ENCODE peak calls at places on chromosome 9, in six cellular contexts. W is cardiac fibroblast, D is bronchial epithelial cell, A is choroid plexus epithelial cell, G is esophagus squamous epithelium, H is WERI-Rb-1. E is an unnamed sample.

GRCh38 chr9:33475357-33475756 is 1.6 kb upstream of the NOL6 start:
- DNase-seq in W (no peak), D (no peak), A (no peak), G (no peak), H (no peak), E (no peak)

GRCh38 chr9:134428559-134428958 is 102.3 kb downstream of the RXRA start:
- DNase-seq in W (no peak), D (no peak), A (no peak), G (no peak), H (no peak), E (no peak)

GRCh38 chr9:133658442-133659431 is 22.6 kb downstream of the DBH start:
- DNase-seq in W (peak; percentile 42), D (peak; percentile 4), A (peak; percentile 56), G (no peak), H (peak; percentile 85), E (peak; percentile 62)

GRCh38 chr9:135618866-135619598 is 20.3 kb downstream of the GLT6D1 start:
- DNase-seq in W (no peak), D (no peak), A (no peak), G (no peak), H (no peak), E (no peak)

GRCh38 chr9:85610074-85610855 is 131.5 kb downstream of the AGTPBP1 start:
- DNase-seq in W (peak; percentile 90), D (peak; percentile 65), A (peak; percentile 92), G (no peak), H (peak; percentile 22), E (peak; percentile 84)

GRCh38 chr9:68842568-68842967 is 137.5 kb downstream of the PIP5K1B start:
- DNase-seq in W (no peak), D (no peak), A (no peak), G (no peak), H (no peak), E (no peak)

GRCh38 chr9:137606734-137607138 is 1.2 kb downstream of the ARRDC1 start:
- DNase-seq in W (no peak), D (no peak), A (no peak), G (no peak), H (no peak), E (no peak)

GRCh38 chr9:105690742-105691141 is 3.6 kb upstream of the TMEM38B start:
- DNase-seq in W (peak; percentile 42), D (peak; percentile 20), A (peak; percentile 58), G (no peak), H (no peak), E (peak; percentile 10)

GRCh38 chr9:137217276-137218211 is 4.5 kb downstream of the RNF208 start:
- DNase-seq in W (no peak), D (peak; percentile 59), A (no peak), G (no peak), H (peak; percentile 64), E (no peak)

GRCh38 chr9:19642256-19642655 is 146.6 kb downstream of the SLC24A2 start:
- DNase-seq in W (peak; percentile 5), D (no peak), A (no peak), G (no peak), H (peak; percentile 39), E (no peak)

GRCh38 chr9:34624475-34624984 is 4.2 kb upstream of the DCTN3 start:
- DNase-seq in W (no peak), D (no peak), A (no peak), G (no peak), H (no peak), E (no peak)

GRCh38 chr9:131012396-131012917 is 3.5 kb downstream of the LAMC3 start:
- DNase-seq in W (no peak), D (no peak), A (peak; percentile 68), G (no peak), H (no peak), E (no peak)

GRCh38 chr9:126395439-126396212 is 69.0 kb downstream of the MVB12B start:
- DNase-seq in W (peak; percentile 51), D (peak; percentile 91), A (peak; percentile 79), G (no peak), H (no peak), E (peak; percentile 44)

GRCh38 chr9:33143241-33143642 is 23.9 kb downstream of the B4GALT1 start:
- DNase-seq in W (peak; percentile 61), D (no peak), A (peak; percentile 89), G (no peak), H (no peak), E (peak; percentile 77)

GRCh38 chr9:119009253-119009652 is 360.0 kb downstream of the BRINP1 start:
- DNase-seq in W (no peak), D (peak; percentile 14), A (no peak), G (no peak), H (no peak), E (no peak)

GRCh38 chr9:110029422-110029814 is 178.5 kb downstream of the C9orf152 start:
- DNase-seq in W (peak; percentile 96), D (peak; percentile 96), A (peak; percentile 98), G (no peak), H (no peak), E (peak; percentile 91)

GRCh38 chr9:22683393-22684075 is 236.9 kb downstream of the DMRTA1 start:
- DNase-seq in W (peak; percentile 15), D (peak; percentile 70), A (peak; percentile 13), G (no peak), H (no peak), E (no peak)

GRCh38 chr9:109143881-109144562 is 23.0 kb downstream of the FRRS1L start:
- DNase-seq in W (peak; percentile 24), D (peak; percentile 50), A (peak; percentile 47), G (no peak), H (peak; percentile 49), E (peak; percentile 5)

GRCh38 chr9:132923346-132923902 is 21.0 kb downstream of the TSC1 start:
- DNase-seq in W (no peak), D (peak; percentile 98), A (no peak), G (no peak), H (no peak), E (no peak)

GRCh38 chr9:88930716-88931115 is 60.6 kb upstream of the S1PR3 start:
- DNase-seq in W (no peak), D (no peak), A (no peak), G (no peak), H (no peak), E (no peak)

GRCh38 chr9:80976417-80976816 is 712.9 kb downstream of the TLE1 start:
- DNase-seq in W (no peak), D (no peak), A (no peak), G (no peak), H (no peak), E (no peak)

GRCh38 chr9:31604516-31604915 is 779.9 kb upstream of the ACO1 start:
- DNase-seq in W (no peak), D (no peak), A (no peak), G (no peak), H (no peak), E (peak; percentile 13)

GRCh38 chr9:136662326-136662655 is 425 bp upstream of the EGFL7 start:
- DNase-seq in W (no peak), D (no peak), A (no peak), G (no peak), H (no peak), E (no peak)

GRCh38 chr9:17005085-17005484 is 129.8 kb upstream of the CNTLN start:
- DNase-seq in W (peak; percentile 85), D (peak; percentile 37), A (peak; percentile 87), G (no peak), H (no peak), E (peak; percentile 74)
- TF ChIP-seq CTCF in W (no peak), D (no peak), A (peak; percentile 18), G (no peak), H (no peak), E (peak; percentile 5)

DNA sequence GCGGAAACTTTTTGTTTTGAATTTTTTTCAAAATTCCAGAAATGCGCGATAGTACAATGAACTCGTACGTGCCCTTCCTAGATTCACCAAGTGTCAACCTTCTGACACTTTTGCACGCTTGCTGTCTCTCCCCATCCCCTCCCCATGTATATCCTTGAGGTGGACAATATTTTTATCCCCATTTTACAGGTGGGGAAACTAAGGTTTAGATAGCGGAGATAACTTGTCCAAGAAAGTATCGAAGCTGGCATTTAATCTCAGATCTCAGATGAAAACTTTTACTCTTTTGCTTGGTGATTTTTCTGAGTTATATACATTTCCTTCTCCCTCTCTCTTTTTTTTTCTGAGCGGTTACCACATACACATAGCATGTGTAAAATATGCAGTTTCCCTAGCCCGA is 34.6 kb downstream of the LHX2 start:
- DNase-seq in W (no peak), D (no peak), A (no peak), G (no peak), H (no peak), E (no peak)
- TF ChIP-seq CTCF in W (no peak), D (no peak), A (no peak), G (no peak), H (no peak), E (no peak)

GRCh38 chr9:37329576-37329975 is 92.9 kb upstream of the GRHPR start:
- DNase-seq in W (peak; percentile 59), D (peak; percentile 37), A (peak; percentile 68), G (no peak), H (peak; percentile 32), E (peak; percentile 44)
- TF ChIP-seq CTCF in W (peak; percentile 42), D (peak; percentile 22), A (peak; percentile 55), G (no peak), H (peak; percentile 52), E (peak; percentile 22)

GRCh38 chr9:96567203-96567700 is 52.4 kb downstream of the CDC14B start:
- DNase-seq in W (peak; percentile 39), D (no peak), A (peak; percentile 35), G (no peak), H (no peak), E (peak; percentile 47)
- TF ChIP-seq CTCF in W (no peak), D (no peak), A (no peak), G (no peak), H (no peak), E (no peak)

GRCh38 chr9:78871086-78871451 is 574.1 kb downstream of the PSAT1 start:
- DNase-seq in W (no peak), D (no peak), A (no peak), G (no peak), H (no peak), E (no peak)

GRCh38 chr9:78874056-78874455 is 577.1 kb downstream of the PSAT1 start:
- DNase-seq in W (no peak), D (no peak), A (no peak), G (no peak), H (no peak), E (no peak)

GRCh38 chr9:78866228-78867132 is 569.6 kb downstream of the PSAT1 start:
- DNase-seq in W (peak; percentile 84), D (peak; percentile 92), A (peak; percentile 84), G (no peak), H (no peak), E (peak; percentile 82)

GRCh38 chr9:78865757-78866156 is 568.8 kb downstream of the PSAT1 start:
- DNase-seq in W (no peak), D (no peak), A (no peak), G (no peak), H (no peak), E (no peak)

GRCh38 chr9:78871452-78872331 is 574.8 kb downstream of the PSAT1 start:
- DNase-seq in W (peak; percentile 70), D (peak; percentile 91), A (peak; percentile 83), G (no peak), H (no peak), E (peak; percentile 90)
- TF ChIP-seq CTCF in W (no peak), D (no peak), A (no peak), G (no peak), H (no peak), E (no peak)

DNA sequence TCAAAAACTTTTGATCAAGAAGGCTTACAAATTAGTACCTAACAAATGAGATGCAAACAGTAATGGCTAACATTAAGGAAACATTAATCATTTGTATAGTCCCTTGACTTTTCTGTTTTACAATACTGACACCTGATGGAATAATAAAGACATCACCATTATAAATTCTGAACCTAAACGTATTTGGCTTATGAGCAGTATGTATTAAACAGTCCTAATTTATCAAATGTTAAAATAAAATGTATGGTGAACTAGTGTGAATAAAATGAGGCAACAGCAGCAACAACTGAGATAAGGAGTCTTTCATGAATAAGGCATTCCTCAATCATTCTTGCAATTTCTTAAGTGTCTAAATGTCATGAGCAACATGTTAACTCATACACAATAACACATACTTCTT is 6.0 kb downstream of the PUM3 start:
- DNase-seq in W (peak; percentile 62), D (peak; percentile 28), A (peak; percentile 54), G (no peak), H (no peak), E (no peak)
- TF ChIP-seq CTCF in W (peak; percentile 14), D (no peak), A (peak; percentile 38), G (no peak), H (no peak), E (no peak)

E was measured in foreskin fibroblast.